ENCODE peak calls at places on chromosomes 3 and 15, in six cellular contexts. C is effector memory CD8-positive, alpha-beta T cell; T is amniotic stem cell; I is RWPE1; Q is pancreas; H is midbrain. W is an unnamed sample.

GRCh38 chr3:180743813-180744212 is 64.5 kb upstream of the CCDC39 start:
- DNase-seq in C (no peak), T (no peak), I (no peak), Q (no peak), H (no peak), W (no peak)

GRCh38 chr3:179731544-179731943 is 78.7 kb downstream of the USP13 start:
- DNase-seq in C (no peak), T (no peak), I (no peak), Q (no peak), H (no peak), W (no peak)

GRCh38 chr15:35979608-35980007 is 433.6 kb upstream of the DPH6 start:
- DNase-seq in C (no peak), T (no peak), I (no peak), Q (no peak), H (no peak), W (no peak)

GRCh38 chr3:52021869-52022268 is 26.2 kb upstream of the RPL29 start:
- DNase-seq in C (no peak), T (no peak), I (no peak), Q (no peak), H (no peak), W (peak)

GRCh38 chr15:88465633-88466219 is 1.5 kb downstream of the MRPL46 start:
- DNase-seq in C (no peak), T (no peak), I (peak), Q (no peak), H (no peak), W (no peak)

GRCh38 chr3:102079809-102080197 is 230.5 kb downstream of the NFKBIZ start:
- DNase-seq in C (no peak), T (no peak), I (no peak), Q (no peak), H (no peak), W (no peak)

GRCh38 chr3:111732248-111732879 is 126.7 kb upstream of the PHLDB2 start:
- DNase-seq in C (no peak), T (no peak), I (peak), Q (peak), H (no peak), W (no peak)

GRCh38 chr15:27763514-27763913 is 335.6 kb downstream of the OCA2 start:
- DNase-seq in C (no peak), T (no peak), I (no peak), Q (no peak), H (no peak), W (no peak)

GRCh38 chr3:138114431-138114918 is 933 bp downstream of the DZIP1L start:
- DNase-seq in C (no peak), T (no peak), I (no peak), Q (no peak), H (no peak), W (no peak)